ENCODE peak calls at places on chromosomes 4 and X, in five cellular contexts. U is stimulated activated CD4-positive, alpha-beta T cell treated with anti-CD3 and anti-CD28 coated beads, Interleukin-15, amount 100 ng/mL, for 1 hour; E is HFFc6; C is tibial artery; R is choroid plexus epithelial cell. N is an unnamed sample.

GRCh38 chr4:56512166-56512565 is 6.6 kb downstream of the ARL9 start:
- DNase-seq in U (no peak), E (peak), C (no peak), R (peak), N (no peak)

GRCh38 chrX:118551426-118551825 is 55.8 kb downstream of the DOCK11 start:
- DNase-seq in U (no peak), E (no peak), C (no peak), R (no peak), N (no peak)

GRCh38 chr4:52869656-52870055 is 7.5 kb downstream of the RASL11B start:
- DNase-seq in U (no peak), E (no peak), C (no peak), R (no peak), N (no peak)

GRCh38 chr4:145979160-145979559 is 40.5 kb upstream of the ZNF827 start:
- DNase-seq in U (no peak), E (no peak), C (no peak), R (no peak), N (no peak)

GRCh38 chr4:150318527-150318926 is 240.3 kb downstream of the DCLK2 start:
- DNase-seq in U (no peak), E (no peak), C (no peak), R (no peak), N (no peak)

GRCh38 chr4:129822708-129823504 is 727.0 kb downstream of the C4orf33 start:
- DNase-seq in U (no peak), E (no peak), C (no peak), R (peak), N (no peak)

GRCh38 chrX:135421537-135421931 is 210 bp upstream of the SMIM10L2A start:
- DNase-seq in U (peak), E (no peak), C (peak), R (peak), N (peak)

GRCh38 chr4:53861856-53862610 is 202.4 kb downstream of the CHIC2 start:
- DNase-seq in U (no peak), E (peak), C (no peak), R (peak), N (no peak)

GRCh38 chr4:87216469-87216868 is 3.9 kb downstream of the KLHL8 start:
- DNase-seq in U (no peak), E (no peak), C (no peak), R (no peak), N (no peak)

GRCh38 chrX:149962859-149963757 is 24.8 kb upstream of the EOLA2 start:
- DNase-seq in U (no peak), E (peak), C (peak), R (peak), N (no peak)

GRCh38 chr4:176499518-176499917 is 179.8 kb downstream of the SPCS3 start:
- DNase-seq in U (no peak), E (peak), C (no peak), R (peak), N (no peak)

GRCh38 chr4:26952891-26953290 is 92.2 kb downstream of the STIM2 start:
- DNase-seq in U (no peak), E (no peak), C (no peak), R (no peak), N (no peak)

GRCh38 chrX:118644378-118644777 is 83.0 kb upstream of the IL13RA1 start:
- DNase-seq in U (no peak), E (peak), C (no peak), R (peak), N (peak)

GRCh38 chrX:133151320-133151719 is 54.4 kb upstream of the USP26 start:
- DNase-seq in U (no peak), E (no peak), C (no peak), R (no peak), N (no peak)

GRCh38 chr4:74934822-74935326 is 2.0 kb downstream of the PARM1 start:
- DNase-seq in U (no peak), E (no peak), C (no peak), R (no peak), N (no peak)

GRCh38 chrX:68708503-68709290 is 61.2 kb downstream of the STARD8 start:
- DNase-seq in U (no peak), E (no peak), C (no peak), R (no peak), N (no peak)

GRCh38 chrX:42535233-42535632 is 242.7 kb downstream of the PPP1R2C start:
- DNase-seq in U (no peak), E (no peak), C (no peak), R (no peak), N (no peak)

GRCh38 chr4:8838911-8839431 is 32.7 kb downstream of the HMX1 start:
- DNase-seq in U (no peak), E (no peak), C (peak), R (no peak), N (no peak)

GRCh38 chr4:122917731-122918130 is 4.7 kb downstream of the NUDT6 start:
- DNase-seq in U (no peak), E (no peak), C (no peak), R (peak), N (no peak)

GRCh38 chr4:73259552-73260140 is 1.0 kb upstream of the ANKRD17 start:
- DNase-seq in U (no peak), E (peak), C (no peak), R (no peak), N (no peak)

GRCh38 chr4:163343604-163344146 is at the start of gene NPY5R:
- DNase-seq in U (no peak), E (no peak), C (no peak), R (no peak), N (no peak)

GRCh38 chrX:123822965-123823364 is 36.9 kb upstream of the XIAP start:
- DNase-seq in U (no peak), E (no peak), C (no peak), R (no peak), N (no peak)

GRCh38 chr4:148271166-148271565 is 171.0 kb downstream of the NR3C2 start:
- DNase-seq in U (no peak), E (no peak), C (no peak), R (no peak), N (no peak)